ENCODE peak calls at places on chromosomes 16 and 17, in four cellular contexts. O is T47D; L is stimulated activated CD4-positive, alpha-beta T cell treated with anti-CD3 and anti-CD28 coated beads, Interleukin-4, amount 100 ng/mL, for 48 hours; A is hepatic stellate cell. E is an unnamed sample.
A peak's percentile ranks its signal among the peaks of the same experiment; 100 is the strongest.

GRCh38 chr17:79011451-79012147 is 2.0 kb upstream of the CANT1 start:
- DNase-seq in O (no peak), L (no peak), A (no peak), E (no peak)

GRCh38 chr17:80499961-80500665 is 23.7 kb upstream of the NPTX1 start:
- DNase-seq in O (no peak), L (no peak), A (no peak), E (no peak)

GRCh38 chr16:67801889-67802288 is 4.5 kb downstream of the RANBP10 start:
- DNase-seq in O (no peak), L (no peak), A (no peak), E (no peak)

GRCh38 chr16:2928796-2929195 is 17.1 kb downstream of the FLYWCH1 start:
- DNase-seq in O (no peak), L (no peak), A (no peak), E (peak; percentile 22)

GRCh38 chr17:78963378-78963777 is 16.3 kb downstream of the LGALS3BP start:
- DNase-seq in O (no peak), L (no peak), A (no peak), E (no peak)

GRCh38 chr17:36937961-36938565 is 788 bp downstream of the LHX1 start:
- DNase-seq in O (peak; percentile 61), L (no peak), A (no peak), E (peak; percentile 76)

GRCh38 chr16:50841081-50841886 is 99.4 kb downstream of the CYLD start:
- DNase-seq in O (no peak), L (peak; percentile 25), A (no peak), E (no peak)

GRCh38 chr16:58428621-58429557 is 36.6 kb downstream of the GINS3 start:
- DNase-seq in O (no peak), L (no peak), A (no peak), E (no peak)

GRCh38 chr17:28008526-28008925 is 34.0 kb upstream of the NLK start:
- DNase-seq in O (peak; percentile 93), L (no peak), A (peak; percentile 29), E (no peak)

GRCh38 chr17:40417258-40417608 is 463 bp downstream of the TOP2A start:
- DNase-seq in O (peak; percentile 38), L (no peak), A (no peak), E (no peak)

GRCh38 chr17:67628580-67629013 is 89.1 kb upstream of the NOL11 start:
- DNase-seq in O (no peak), L (no peak), A (no peak), E (peak; percentile 63)

GRCh38 chr17:41689497-41690299 is 1.0 kb downstream of the EIF1 start:
- DNase-seq in O (peak; percentile 82), L (peak; percentile 46), A (no peak), E (no peak)

GRCh38 chr16:75420987-75421819 is 12.1 kb downstream of the CFDP1 start:
- DNase-seq in O (no peak), L (peak; percentile 20), A (peak; percentile 25), E (no peak)

GRCh38 chr17:20944014-20944905 is 98.6 kb downstream of the USP22 start:
- DNase-seq in O (peak; percentile 76), L (peak; percentile 3), A (no peak), E (peak; percentile 36)

GRCh38 chr17:75854111-75854748 is 905 bp downstream of the WBP2 start:
- DNase-seq in O (no peak), L (no peak), A (peak; percentile 90), E (no peak)

GRCh38 chr17:82399030-82399429 is 19.1 kb upstream of the HEXD start:
- DNase-seq in O (no peak), L (no peak), A (no peak), E (no peak)

GRCh38 chr16:77212736-77213541 is 13.7 kb downstream of the SYCE1L start:
- DNase-seq in O (no peak), L (peak; percentile 69), A (no peak), E (peak; percentile 82)

GRCh38 chr17:35345926-35346771 is 27.3 kb downstream of the SLFN11 start:
- DNase-seq in O (peak; percentile 15), L (no peak), A (peak; percentile 47), E (no peak)

GRCh38 chr16:3756113-3756512 is 38.8 kb upstream of the TRAP1 start:
- DNase-seq in O (no peak), L (no peak), A (no peak), E (no peak)

GRCh38 chr17:82077617-82078358 is 12.2 kb upstream of the DUS1L start:
- DNase-seq in O (peak; percentile 48), L (no peak), A (no peak), E (no peak)

GRCh38 chr16:11250786-11251524 is 5.0 kb downstream of the SOCS1 start:
- DNase-seq in O (no peak), L (no peak), A (no peak), E (no peak)

GRCh38 chr17:76725580-76726230 is 701 bp downstream of the JMJD6 start:
- DNase-seq in O (peak; percentile 61), L (peak; percentile 62), A (peak; percentile 68), E (peak; percentile 72)

GRCh38 chr17:47279062-47279801 is 25.6 kb downstream of the ITGB3 start:
- DNase-seq in O (peak; percentile 21), L (no peak), A (peak; percentile 80), E (peak; percentile 80)

GRCh38 chr17:80449194-80449929 is 27.0 kb downstream of the NPTX1 start:
- DNase-seq in O (no peak), L (no peak), A (no peak), E (no peak)

GRCh38 chr16:85372627-85373372 is 240.3 kb upstream of the GSE1 start:
- DNase-seq in O (no peak), L (peak; percentile 26), A (peak; percentile 90), E (no peak)

GRCh38 chr17:81250286-81251090 is 11.4 kb downstream of the NDUFAF8 start:
- DNase-seq in O (no peak), L (no peak), A (no peak), E (no peak)